ENCODE peak calls at places on chromosomes 3 and 15, in six cellular contexts. One of them, this sample, is unnamed.

GRCh38 chr3:195185574-195185973 is 85.4 kb downstream of the XXYLT1 start:
- DNase-seq in CD8-positive, alpha-beta memory T cell: no peak
- DNase-seq in pancreas: no peak
- DNase-seq in AG08396: no peak
- DNase-seq in ecto neural progenitor cell: no peak
- DNase-seq in NCI-H345: no peak
- DNase-seq in this sample: no peak

GRCh38 chr3:46848271-46849097 is 14.8 kb downstream of the MYL3 start:
- DNase-seq in CD8-positive, alpha-beta memory T cell: no peak
- DNase-seq in pancreas: peak; percentile 51
- DNase-seq in AG08396: peak; percentile 42
- DNase-seq in ecto neural progenitor cell: peak; percentile 72
- DNase-seq in NCI-H345: peak; percentile 1
- DNase-seq in this sample: peak; percentile 49

GRCh38 chr3:46086083-46086437 is 58.8 kb upstream of the XCR1 start:
- DNase-seq in CD8-positive, alpha-beta memory T cell: no peak
- DNase-seq in pancreas: no peak
- DNase-seq in AG08396: no peak
- DNase-seq in ecto neural progenitor cell: peak; percentile 9
- DNase-seq in NCI-H345: no peak
- DNase-seq in this sample: no peak

GRCh38 chr15:63465104-63465503 is 39.3 kb upstream of the USP3 start:
- DNase-seq in CD8-positive, alpha-beta memory T cell: no peak
- DNase-seq in pancreas: no peak
- DNase-seq in AG08396: peak; percentile 48
- DNase-seq in ecto neural progenitor cell: no peak
- DNase-seq in NCI-H345: no peak
- DNase-seq in this sample: no peak

GRCh38 chr15:40944510-40945296 is 8.6 kb upstream of the CHAC1 start:
- DNase-seq in CD8-positive, alpha-beta memory T cell: no peak
- DNase-seq in pancreas: no peak
- DNase-seq in AG08396: no peak
- DNase-seq in ecto neural progenitor cell: no peak
- DNase-seq in NCI-H345: no peak
- DNase-seq in this sample: no peak

GRCh38 chr15:74136584-74137543 is 6.5 kb downstream of the ISLR2 start:
- DNase-seq in CD8-positive, alpha-beta memory T cell: no peak
- DNase-seq in pancreas: no peak
- DNase-seq in AG08396: no peak
- DNase-seq in ecto neural progenitor cell: peak; percentile 68
- DNase-seq in NCI-H345: no peak
- DNase-seq in this sample: no peak

GRCh38 chr15:73284073-73284472 is 84.7 kb downstream of the HCN4 start:
- DNase-seq in CD8-positive, alpha-beta memory T cell: no peak
- DNase-seq in pancreas: no peak
- DNase-seq in AG08396: no peak
- DNase-seq in ecto neural progenitor cell: no peak
- DNase-seq in NCI-H345: no peak
- DNase-seq in this sample: no peak

GRCh38 chr15:37995461-37996347 is 61.3 kb downstream of the TMCO5A start:
- DNase-seq in CD8-positive, alpha-beta memory T cell: no peak
- DNase-seq in pancreas: no peak
- DNase-seq in AG08396: peak; percentile 32
- DNase-seq in ecto neural progenitor cell: no peak
- DNase-seq in NCI-H345: peak; percentile 33
- DNase-seq in this sample: no peak

GRCh38 chr3:197331131-197331530 is 32.7 kb upstream of the DLG1 start:
- DNase-seq in CD8-positive, alpha-beta memory T cell: no peak
- DNase-seq in pancreas: no peak
- DNase-seq in AG08396: no peak
- DNase-seq in ecto neural progenitor cell: no peak
- DNase-seq in NCI-H345: no peak
- DNase-seq in this sample: no peak

GRCh38 chr3:24018784-24019570 is 73.9 kb downstream of the NR1D2 start:
- DNase-seq in CD8-positive, alpha-beta memory T cell: no peak
- DNase-seq in pancreas: no peak
- DNase-seq in AG08396: no peak
- DNase-seq in ecto neural progenitor cell: no peak
- DNase-seq in NCI-H345: no peak
- DNase-seq in this sample: no peak

GRCh38 chr3:107588217-107588616 is 65.5 kb downstream of the BBX start:
- DNase-seq in CD8-positive, alpha-beta memory T cell: no peak
- DNase-seq in pancreas: no peak
- DNase-seq in AG08396: no peak
- DNase-seq in ecto neural progenitor cell: no peak
- DNase-seq in NCI-H345: no peak
- DNase-seq in this sample: no peak

GRCh38 chr3:18247776-18248310 is 177.3 kb downstream of the SATB1 start:
- DNase-seq in CD8-positive, alpha-beta memory T cell: no peak
- DNase-seq in pancreas: no peak
- DNase-seq in AG08396: no peak
- DNase-seq in ecto neural progenitor cell: no peak
- DNase-seq in NCI-H345: no peak
- DNase-seq in this sample: no peak

GRCh38 chr15:68515371-68516095 is 63.3 kb upstream of the CORO2B start:
- DNase-seq in CD8-positive, alpha-beta memory T cell: no peak
- DNase-seq in pancreas: no peak
- DNase-seq in AG08396: no peak
- DNase-seq in ecto neural progenitor cell: no peak
- DNase-seq in NCI-H345: no peak
- DNase-seq in this sample: no peak

GRCh38 chr3:137010137-137010536 is 52.4 kb downstream of the IL20RB start:
- DNase-seq in CD8-positive, alpha-beta memory T cell: no peak
- DNase-seq in pancreas: no peak
- DNase-seq in AG08396: no peak
- DNase-seq in ecto neural progenitor cell: no peak
- DNase-seq in NCI-H345: no peak
- DNase-seq in this sample: no peak

GRCh38 chr15:68700395-68701123 is 120.1 kb downstream of the ANP32A start:
- DNase-seq in CD8-positive, alpha-beta memory T cell: no peak
- DNase-seq in pancreas: no peak
- DNase-seq in AG08396: peak; percentile 58
- DNase-seq in ecto neural progenitor cell: no peak
- DNase-seq in NCI-H345: peak; percentile 67
- DNase-seq in this sample: no peak

GRCh38 chr15:75649045-75649761 is 1.5 kb downstream of the SNX33 start:
- DNase-seq in CD8-positive, alpha-beta memory T cell: no peak
- DNase-seq in pancreas: peak; percentile 50
- DNase-seq in AG08396: no peak
- DNase-seq in ecto neural progenitor cell: no peak
- DNase-seq in NCI-H345: no peak
- DNase-seq in this sample: no peak

GRCh38 chr3:32816439-32817194 is 1.2 kb upstream of the TRIM71 start:
- DNase-seq in CD8-positive, alpha-beta memory T cell: no peak
- DNase-seq in pancreas: peak; percentile 63
- DNase-seq in AG08396: peak; percentile 53
- DNase-seq in ecto neural progenitor cell: peak; percentile 94
- DNase-seq in NCI-H345: no peak
- DNase-seq in this sample: no peak

GRCh38 chr3:20984594-20985207 is 766.3 kb downstream of the ZNF385D start:
- DNase-seq in CD8-positive, alpha-beta memory T cell: no peak
- DNase-seq in pancreas: no peak
- DNase-seq in AG08396: no peak
- DNase-seq in ecto neural progenitor cell: no peak
- DNase-seq in NCI-H345: no peak
- DNase-seq in this sample: no peak

GRCh38 chr15:62782100-62782791 is 260.3 kb upstream of the TPM1 start:
- DNase-seq in CD8-positive, alpha-beta memory T cell: no peak
- DNase-seq in pancreas: peak; percentile 67
- DNase-seq in AG08396: peak; percentile 77
- DNase-seq in ecto neural progenitor cell: peak; percentile 69
- DNase-seq in NCI-H345: peak; percentile 72
- DNase-seq in this sample: peak; percentile 77

GRCh38 chr15:36334059-36334458 is 245.4 kb upstream of the CDIN1 start:
- DNase-seq in CD8-positive, alpha-beta memory T cell: no peak
- DNase-seq in pancreas: no peak
- DNase-seq in AG08396: no peak
- DNase-seq in ecto neural progenitor cell: no peak
- DNase-seq in NCI-H345: no peak
- DNase-seq in this sample: no peak

This sample was measured in left lobe of liver.